ENCODE peak calls at places on chromosome 17, in four cellular contexts. M is Panc1, G is keratinocyte, Q is RWPE2. L is an unnamed sample.

GRCh38 chr17:35255316-35255715 is 12.4 kb downstream of the SLFN5 start:
- DNase-seq in G (no peak), M (no peak), Q (no peak), L (no peak)

GRCh38 chr17:45345554-45346254 is 28.9 kb upstream of the MAP3K14 start:
- DNase-seq in G (no peak), Q (no peak), M (no peak), L (no peak)

GRCh38 chr17:28495626-28496025 is 10.5 kb upstream of the FOXN1 start:
- DNase-seq in Q (no peak), M (no peak), G (no peak), L (no peak)

GRCh38 chr17:72735602-72736001 is 356.9 kb downstream of the SLC39A11 start:
- DNase-seq in Q (no peak), M (no peak), G (no peak), L (no peak)

GRCh38 chr17:79953335-79953734 is 82.3 kb downstream of the TBC1D16 start:
- DNase-seq in M (no peak), Q (peak; percentile 10), G (no peak), L (no peak)

GRCh38 chr17:77042688-77043330 is 98.0 kb upstream of the SEC14L1 start:
- DNase-seq in Q (no peak), G (no peak), M (no peak), L (no peak)

GRCh38 chr17:12485361-12485911 is 180.3 kb upstream of the MYOCD start:
- DNase-seq in G (no peak), Q (no peak), M (no peak), L (no peak)

GRCh38 chr17:77736207-77736600 is 222.3 kb upstream of the TNRC6C start:
- DNase-seq in Q (peak; percentile 40), M (no peak), G (no peak), L (no peak)

GRCh38 chr17:74454197-74455024 is 12.0 kb upstream of the CD300A start:
- DNase-seq in M (no peak), G (no peak), Q (no peak), L (no peak)

GRCh38 chr17:218711-219110 is 37.3 kb upstream of the DOC2B start:
- DNase-seq in G (no peak), Q (peak; percentile 14), M (no peak), L (no peak)

GRCh38 chr17:4764612-4765011 is 7.1 kb upstream of the TM4SF5 start:
- DNase-seq in G (no peak), Q (no peak), M (no peak), L (no peak)

DNA sequence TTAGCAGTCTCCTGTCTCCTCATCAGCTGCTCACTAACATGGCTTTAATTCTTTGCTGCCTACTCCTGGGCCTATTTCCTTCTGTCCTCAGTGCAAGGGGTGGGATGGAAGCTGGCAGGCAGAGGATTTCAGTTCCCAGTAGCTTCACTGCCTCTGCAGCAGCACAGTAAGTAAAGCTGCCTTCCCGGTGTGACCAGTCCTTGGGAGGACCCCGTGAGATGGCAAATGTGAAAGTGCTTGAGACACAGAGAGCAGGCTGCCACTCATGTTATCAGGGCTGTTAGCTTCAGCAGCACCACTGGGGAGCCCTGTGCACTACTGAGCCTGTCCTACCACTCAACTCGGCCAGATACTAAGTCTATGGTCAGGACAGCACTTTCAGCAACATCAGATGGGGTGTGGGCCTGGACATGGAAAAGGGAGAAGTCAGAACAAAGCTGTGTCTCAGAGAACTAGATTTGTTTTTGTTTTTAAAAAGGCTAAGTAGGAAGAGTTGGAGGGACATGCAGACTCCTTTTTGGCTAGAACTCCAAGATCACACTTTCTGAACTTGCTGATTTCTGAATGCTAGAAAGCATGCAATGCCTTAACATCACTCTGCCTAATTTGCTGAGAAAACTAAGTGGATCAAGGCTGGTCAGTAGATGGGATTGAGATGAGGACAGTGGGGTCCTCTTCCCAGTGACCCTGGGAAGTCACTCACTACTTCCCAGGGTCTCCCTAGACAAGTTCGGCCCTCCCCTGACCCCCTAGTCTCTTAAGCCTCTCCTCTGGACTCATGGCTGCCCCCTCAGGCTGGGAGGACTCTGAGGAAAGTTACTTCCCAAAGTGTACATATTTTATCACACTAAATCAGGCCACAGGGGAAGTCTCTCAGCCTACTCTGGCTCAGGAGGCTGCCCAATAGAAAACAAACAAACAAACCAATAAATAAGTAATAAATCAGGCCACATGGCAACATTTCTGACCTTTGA is 1.1 kb downstream of the ACSF2 start:
- DNase-seq in M (no peak), G (no peak), Q (no peak), L (no peak)
- TF ChIP-seq CTCF in M (peak; percentile 82), G (peak; percentile 62), Q (peak; percentile 77), L (peak; percentile 55)

GRCh38 chr17:2709173-2709661 is 2.3 kb downstream of the CLUH start:
- DNase-seq in G (peak; percentile 46), M (no peak), Q (peak; percentile 69), L (no peak)
- H3K4me3 ChIP-seq in G (peak overlapping the region; percentile 79), M (peak overlapping the region; percentile 73), Q (peak overlapping the region; percentile 58), L (peak overlapping the region; percentile 72)

DNA sequence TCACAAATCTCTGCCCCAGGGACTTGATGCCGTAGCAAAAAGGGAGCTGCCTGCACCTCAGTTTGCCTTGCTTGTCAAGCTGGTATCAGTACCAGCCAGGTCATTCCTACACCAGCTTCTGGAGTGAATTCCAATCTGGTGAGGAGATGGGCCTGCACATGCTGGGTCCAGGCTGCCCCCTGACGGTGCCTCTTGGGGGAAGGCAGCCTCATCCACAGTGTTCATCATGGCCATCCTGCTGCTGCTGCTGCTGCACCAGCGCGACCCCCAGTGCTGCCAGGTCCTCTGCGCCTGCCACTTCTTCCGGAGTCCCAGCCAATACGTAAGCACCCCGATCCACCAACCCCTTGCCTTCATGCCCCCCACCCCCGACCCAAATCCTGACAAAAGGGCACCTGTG is 8.3 kb downstream of the MRPL27 start:
- DNase-seq in M (no peak), G (no peak), Q (no peak), L (no peak)
- TF ChIP-seq CTCF in M (no peak), G (no peak), Q (peak; percentile 9), L (no peak)

GRCh38 chr17:83124871-83125514 is 45.6 kb downstream of the METRNL start:
- DNase-seq in M (no peak), Q (no peak), G (no peak), L (no peak)

GRCh38 chr17:83119987-83120864 is 40.8 kb downstream of the METRNL start:
- DNase-seq in Q (no peak), G (no peak), M (no peak), L (no peak)

GRCh38 chr17:83125515-83126274 is 46.3 kb downstream of the METRNL start:
- DNase-seq in M (no peak), Q (no peak), G (no peak), L (no peak)

GRCh38 chr17:83121921-83122820 is 42.8 kb downstream of the METRNL start:
- DNase-seq in M (no peak), Q (no peak), G (no peak), L (no peak)

GRCh38 chr17:83122834-83123233 is 43.4 kb downstream of the METRNL start:
- DNase-seq in G (no peak), Q (no peak), M (no peak), L (no peak)
- H3K4me3 ChIP-seq in G (no peak overlapping the region), Q (no peak overlapping the region), M (no peak overlapping the region), L (no peak overlapping the region)

GRCh38 chr17:18959071-18959844 is 7.3 kb downstream of the SLC5A10 start:
- DNase-seq in G (no peak), Q (no peak), M (no peak), L (no peak)
- TF ChIP-seq CTCF in G (no peak), Q (no peak), M (no peak), L (no peak)

L was measured in epithelial cell of proximal tubule.